ENCODE peak calls at places on chromosome 16, in four cellular contexts. R, M, Y and P are unnamed samples.

GRCh38 chr16:1335996-1336395 is 2.6 kb downstream of the BAIAP3 start:
- DNase-seq in R (no peak), Y (no peak), M (no peak), P (peak; percentile 68)

GRCh38 chr16:117381-118365 is 20.8 kb downstream of the NPRL3 start:
- DNase-seq in R (peak; percentile 77), M (peak; percentile 60), Y (peak; percentile 70), P (peak; percentile 60)

GRCh38 chr16:47644166-47644565 is 183.0 kb downstream of the PHKB start:
- DNase-seq in Y (no peak), R (no peak), M (peak; percentile 91), P (no peak)

GRCh38 chr16:53664724-53665345 is 38.8 kb downstream of the RPGRIP1L start:
- DNase-seq in R (no peak), M (peak; percentile 88), Y (no peak), P (no peak)

GRCh38 chr16:27995378-27995777 is 68.1 kb downstream of the GSG1L start:
- DNase-seq in R (no peak), M (no peak), Y (no peak), P (no peak)

GRCh38 chr16:74563828-74564263 is 43.1 kb downstream of the GLG1 start:
- DNase-seq in M (peak; percentile 60), R (no peak), Y (peak; percentile 41), P (no peak)

GRCh38 chr16:69040144-69040909 is 65.1 kb upstream of the HAS3 start:
- DNase-seq in M (peak; percentile 72), R (no peak), Y (peak; percentile 47), P (no peak)

GRCh38 chr16:23509763-23510153 is 536 bp downstream of the GGA2 start:
- DNase-seq in R (peak; percentile 48), M (peak; percentile 57), Y (no peak), P (no peak)

GRCh38 chr16:22727285-22728166 is 86.4 kb upstream of the HS3ST2 start:
- DNase-seq in R (no peak), M (no peak), Y (no peak), P (no peak)

GRCh38 chr16:81623365-81624102 is 155.6 kb upstream of the PLCG2 start:
- DNase-seq in R (peak; percentile 67), M (peak; percentile 76), Y (peak; percentile 65), P (no peak)
- TF ChIP-seq CTCF in R (peak; percentile 65), M (peak; percentile 45), Y (peak; percentile 74), P (peak; percentile 61)

GRCh38 chr16:11326737-11327276 is 18.5 kb upstream of the RMI2 start:
- DNase-seq in M (no peak), Y (no peak), R (no peak), P (no peak)
- TF ChIP-seq CTCF in M (no peak), Y (no peak), R (no peak), P (no peak)

GRCh38 chr16:56726926-56727325 is 3.0 kb upstream of the NUP93 start:
- DNase-seq in Y (no peak), R (no peak), M (no peak), P (no peak)

GRCh38 chr16:56732366-56732765 is 2.4 kb downstream of the NUP93 start:
- DNase-seq in Y (no peak), R (no peak), M (no peak), P (no peak)

GRCh38 chr16:56728027-56728426 is 1.9 kb upstream of the NUP93 start:
- DNase-seq in M (no peak), R (no peak), Y (no peak), P (no peak)

GRCh38 chr16:56729736-56730662 is at the start of gene NUP93:
- DNase-seq in R (peak; percentile 94), M (peak; percentile 97), Y (peak; percentile 92), P (peak; percentile 91)

GRCh38 chr16:56729351-56729735 is 586 bp upstream of the NUP93 start:
- DNase-seq in M (no peak), R (no peak), Y (no peak), P (no peak)
- TF ChIP-seq CTCF in M (no peak), R (no peak), Y (no peak), P (no peak)

GRCh38 chr16:3131755-3132377 is 3.0 kb upstream of the ZNF213 start:
- DNase-seq in R (peak; percentile 41), M (peak; percentile 68), Y (peak; percentile 70), P (peak; percentile 82)
- TF ChIP-seq CTCF in R (peak; percentile 43), M (peak; percentile 54), Y (peak; percentile 39), P (peak; percentile 66)

DNA sequence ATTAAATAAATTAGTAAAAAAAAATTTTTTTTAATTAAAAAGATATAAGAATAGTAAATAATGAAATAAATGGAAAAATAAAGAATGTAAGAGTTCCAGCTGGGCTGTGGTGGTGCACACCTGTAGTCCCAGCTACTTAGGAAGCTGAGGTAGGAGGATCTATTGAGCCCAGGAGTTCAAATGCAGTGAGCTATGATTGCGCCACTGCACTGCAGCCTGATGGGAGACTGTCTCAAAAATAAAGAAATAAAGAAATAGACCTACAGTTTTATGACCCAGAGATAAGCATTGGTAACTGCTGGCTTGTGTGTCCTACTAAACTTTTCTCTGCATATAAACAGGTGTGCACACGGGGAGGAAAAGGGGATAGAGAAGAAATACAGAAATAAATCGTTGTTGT is 7.8 kb upstream of the PDP2 start:
- DNase-seq in Y (no peak), M (peak; percentile 35), R (no peak), P (no peak)
- TF ChIP-seq CTCF in Y (no peak), M (no peak), R (no peak), P (no peak)

GRCh38 chr16:89319883-89320716 is 102.6 kb downstream of the ZNF778 start:
- DNase-seq in M (peak; percentile 92), Y (peak; percentile 79), R (no peak), P (peak; percentile 58)
- TF ChIP-seq CTCF in M (no peak), Y (no peak), R (no peak), P (no peak)

GRCh38 chr16:72664122-72664479 is 383.8 kb downstream of the ZFHX3 start:
- DNase-seq in M (peak; percentile 37), Y (no peak), R (no peak), P (no peak)

GRCh38 chr16:72658888-72659717 is 388.8 kb downstream of the ZFHX3 start:
- DNase-seq in Y (no peak), M (peak; percentile 34), R (no peak), P (no peak)

GRCh38 chr16:72666267-72666666 is 381.7 kb downstream of the ZFHX3 start:
- DNase-seq in M (peak; percentile 10), Y (no peak), R (no peak), P (no peak)

GRCh38 chr16:72664480-72665408 is 383.2 kb downstream of the ZFHX3 start:
- DNase-seq in R (peak; percentile 95), M (peak; percentile 99), Y (peak; percentile 98), P (peak; percentile 93)
- TF ChIP-seq CTCF in R (no peak), M (no peak), Y (no peak), P (peak; percentile 25)

GRCh38 chr16:84595052-84595481 is 22.8 kb downstream of the COTL1 start:
- DNase-seq in Y (no peak), M (no peak), R (no peak), P (no peak)

GRCh38 chr16:84592718-84593117 is 25.2 kb downstream of the COTL1 start:
- DNase-seq in M (no peak), R (no peak), Y (no peak), P (no peak)

GRCh38 chr16:84596161-84596560 is 21.7 kb downstream of the COTL1 start:
- DNase-seq in R (no peak), Y (no peak), M (no peak), P (no peak)

GRCh38 chr16:84594725-84595038 is 23.2 kb downstream of the COTL1 start:
- DNase-seq in R (no peak), M (no peak), Y (no peak), P (peak; percentile 44)

GRCh38 chr16:84593825-84594724 is 23.8 kb downstream of the COTL1 start:
- DNase-seq in M (peak; percentile 34), Y (no peak), R (peak; percentile 90), P (peak; percentile 40)
- TF ChIP-seq CTCF in M (no peak), Y (no peak), R (no peak), P (no peak)

DNA sequence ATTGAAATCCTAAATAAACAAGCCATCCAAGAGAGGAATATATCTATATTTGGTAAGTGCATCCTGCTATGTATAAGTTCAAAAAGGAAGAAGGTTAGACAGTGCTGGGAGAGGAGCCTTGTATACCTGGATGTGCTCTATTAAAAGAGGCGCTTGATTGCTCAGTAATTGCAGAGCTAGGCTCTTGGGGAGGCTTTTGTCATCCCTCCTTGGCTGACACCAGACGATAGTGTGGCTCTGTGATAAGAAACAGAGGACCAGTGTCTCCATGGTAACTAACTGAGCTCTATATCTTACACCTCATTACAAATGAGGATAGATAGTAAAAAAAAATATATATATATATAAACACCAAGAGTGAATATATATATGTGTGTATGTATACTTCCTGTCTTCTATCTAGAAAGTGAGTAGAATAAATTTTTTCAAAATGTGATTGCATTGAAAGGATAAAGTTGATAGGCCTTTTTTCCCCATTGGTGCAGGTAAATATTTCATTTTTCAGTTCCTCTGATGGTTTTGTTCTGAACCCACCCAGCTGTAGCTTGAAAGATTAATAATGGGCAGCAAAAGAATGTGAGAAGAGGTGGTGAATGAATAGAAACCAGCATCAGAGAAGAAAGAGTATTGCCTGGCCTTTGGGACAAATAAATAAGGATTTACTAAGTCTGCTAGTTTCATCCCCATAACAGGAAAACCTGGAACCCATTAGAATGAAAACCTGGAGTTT is 303.7 kb downstream of the ZFHX3 start:
- DNase-seq in R (no peak), Y (no peak), M (no peak), P (no peak)
- TF ChIP-seq CTCF in R (no peak), Y (no peak), M (no peak), P (no peak)

GRCh38 chr16:70703041-70703834 is 17.4 kb upstream of the MTSS2 start:
- DNase-seq in R (no peak), Y (no peak), M (peak; percentile 97), P (peak; percentile 67)
- TF ChIP-seq CTCF in R (no peak), Y (no peak), M (peak; percentile 55), P (no peak)